ENCODE peak calls at places on chromosomes 11 and 22, in seven cellular contexts. Z is cardiac muscle cell; P is sigmoid colon; W is CD8-positive, alpha-beta memory T cell; L is gastrocnemius medialis; B is left ventricle myocardium inferior; M is lower lobe of right lung. I is an unnamed sample.
A peak's percentile ranks its signal among the peaks of the same experiment; 100 is the strongest.

GRCh38 chr22:24178502-24179440 is 2.5 kb upstream of the SUSD2 start:
- DNase-seq in Z (no peak), P (no peak), W (no peak), L (no peak), B (no peak), M (no peak), I (no peak)

GRCh38 chr11:68160100-68160695 is 39.0 kb upstream of the CHKA start:
- DNase-seq in Z (no peak), P (no peak), W (no peak), L (no peak), B (no peak), M (no peak), I (no peak)

GRCh38 chr11:101436511-101437142 is 147.2 kb downstream of the TRPC6 start:
- DNase-seq in Z (peak; percentile 55), P (no peak), W (no peak), L (no peak), B (no peak), M (no peak), I (no peak)

GRCh38 chr11:130042093-130042591 is 27.6 kb upstream of the APLP2 start:
- DNase-seq in Z (peak; percentile 89), P (no peak), W (no peak), L (no peak), B (no peak), M (no peak), I (no peak)

GRCh38 chr11:112467721-112468120 is 207.1 kb upstream of the PLET1 start:
- DNase-seq in Z (no peak), P (no peak), W (no peak), L (peak; percentile 54), B (no peak), M (no peak), I (no peak)

GRCh38 chr22:49587987-49588386 is 239.7 kb downstream of the BRD1 start:
- DNase-seq in Z (no peak), P (no peak), W (no peak), L (peak; percentile 2), B (no peak), M (no peak), I (no peak)

GRCh38 chr11:70743941-70744351 is 345.6 kb downstream of the CTTN start:
- DNase-seq in Z (no peak), P (no peak), W (no peak), L (no peak), B (no peak), M (peak; percentile 24), I (no peak)

GRCh38 chr22:23219787-23220484 is 39.6 kb downstream of the BCR start:
- DNase-seq in Z (peak; percentile 34), P (no peak), W (no peak), L (no peak), B (no peak), M (peak; percentile 69), I (no peak)

GRCh38 chr11:126348806-126349582 is 6.5 kb upstream of the ST3GAL4 start:
- DNase-seq in Z (peak; percentile 66), P (no peak), W (no peak), L (peak; percentile 37), B (peak; percentile 66), M (no peak), I (no peak)

GRCh38 chr22:34379825-34380224 is 459.5 kb upstream of the LARGE1 start:
- DNase-seq in Z (no peak), P (no peak), W (no peak), L (no peak), B (no peak), M (no peak), I (no peak)

GRCh38 chr11:58675344-58676155 is 53.1 kb downstream of the CNTF start:
- DNase-seq in Z (peak; percentile 71), P (peak; percentile 82), W (peak; percentile 78), L (peak; percentile 57), B (peak; percentile 73), M (peak; percentile 75), I (no peak)

GRCh38 chr11:128931066-128931465 is 11.6 kb downstream of the TP53AIP1 start:
- DNase-seq in Z (no peak), P (no peak), W (no peak), L (no peak), B (no peak), M (no peak), I (no peak)

DNA sequence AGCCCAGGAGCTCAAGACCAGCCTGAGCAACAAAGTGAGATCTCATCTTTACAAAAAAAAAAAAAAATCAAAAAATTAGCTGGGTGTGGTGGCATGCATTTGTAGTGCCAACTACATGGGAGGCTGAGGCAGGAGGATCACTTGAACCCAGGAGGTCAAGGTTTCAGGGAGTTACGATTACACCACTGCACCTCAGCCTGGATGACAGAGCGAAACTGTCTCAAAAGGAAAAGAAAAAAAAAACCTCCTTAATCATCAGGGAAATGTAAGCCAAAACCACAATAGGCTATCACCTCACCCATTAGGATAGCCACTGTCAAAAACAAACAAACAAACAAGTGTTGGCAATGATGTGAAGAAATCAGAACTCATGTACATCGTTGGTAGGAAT is 13.4 kb downstream of the DGCR2 start:
- DNase-seq in Z (no peak), P (no peak), W (no peak), L (no peak), B (no peak), M (no peak), I (no peak)
- H3K4me1 ChIP-seq in Z (no peaks in the 10 kb centered on the region), P (no peaks in the 10 kb centered on the region), W (peaks cover 57% of the 10 kb centered on the region), L (peaks cover 83% of the 10 kb centered on the region), B (peaks cover 72% of the 10 kb centered on the region), M (peaks cover 67% of the 10 kb centered on the region), I (no peaks in the 10 kb centered on the region)

DNA sequence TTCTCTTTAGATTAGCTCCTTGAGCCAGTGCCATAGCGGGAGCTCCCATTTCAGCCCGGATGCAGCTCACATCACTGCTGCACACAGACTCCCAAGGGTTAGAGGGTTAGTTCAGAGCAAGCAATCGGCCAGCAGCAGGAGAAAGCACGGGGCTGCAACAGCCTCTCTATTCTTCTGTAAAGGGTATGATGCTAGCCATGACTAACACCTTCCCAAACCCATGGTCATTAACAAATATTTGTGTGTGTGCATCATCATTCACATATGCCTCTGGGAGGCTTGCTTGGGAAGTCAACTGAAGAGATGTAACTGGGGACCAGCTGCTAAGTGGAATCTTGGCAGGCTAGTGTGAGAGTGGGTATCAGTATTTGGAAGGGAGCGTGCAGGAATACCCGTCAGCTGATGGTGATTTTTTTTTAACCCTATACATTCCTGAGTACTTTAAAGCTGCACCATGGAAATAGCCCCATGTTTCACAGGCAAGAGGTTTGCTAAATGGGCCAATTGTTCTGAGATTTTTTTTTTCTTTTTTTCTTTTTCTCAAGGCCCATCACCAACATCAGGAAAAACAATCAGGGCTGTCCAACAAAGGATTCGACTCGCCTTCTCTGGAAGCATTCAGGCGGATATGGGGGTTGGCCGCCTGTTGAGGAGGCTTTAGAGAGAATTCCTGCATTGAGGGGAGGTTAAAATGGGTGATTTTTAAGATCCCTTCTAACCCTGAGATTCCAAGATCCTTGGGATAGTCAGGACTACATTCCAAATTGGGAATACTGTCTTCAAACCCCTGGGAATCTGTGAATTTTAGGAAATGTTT is 33.2 kb upstream of the CCDC89 start:
- DNase-seq in Z (peak; percentile 92), P (peak; percentile 66), W (no peak), L (peak; percentile 36), B (peak; percentile 30), M (no peak), I (peak; percentile 9)
- H3K27ac ChIP-seq in Z (no peak overlapping the region), P (peak overlapping the region; percentile 34), W (no peak overlapping the region), L (peak overlapping the region; percentile 57), B (peak overlapping the region; percentile 73), M (peak overlapping the region; percentile 66), I (peak overlapping the region; percentile 66)

GRCh38 chr11:2886191-2886894 is 768 bp upstream of the CDKN1C start:
- DNase-seq in Z (peak; percentile 57), P (peak; percentile 85), W (no peak), L (no peak), B (peak; percentile 41), M (peak; percentile 66), I (no peak)
- H3K4me3 ChIP-seq in Z (peak overlapping the region; percentile 13), P (peak overlapping the region; percentile 98), W (no peak overlapping the region), L (peak overlapping the region; percentile 83), B (peak overlapping the region; percentile 92), M (peak overlapping the region; percentile 76), I (peak overlapping the region; percentile 89)

DNA sequence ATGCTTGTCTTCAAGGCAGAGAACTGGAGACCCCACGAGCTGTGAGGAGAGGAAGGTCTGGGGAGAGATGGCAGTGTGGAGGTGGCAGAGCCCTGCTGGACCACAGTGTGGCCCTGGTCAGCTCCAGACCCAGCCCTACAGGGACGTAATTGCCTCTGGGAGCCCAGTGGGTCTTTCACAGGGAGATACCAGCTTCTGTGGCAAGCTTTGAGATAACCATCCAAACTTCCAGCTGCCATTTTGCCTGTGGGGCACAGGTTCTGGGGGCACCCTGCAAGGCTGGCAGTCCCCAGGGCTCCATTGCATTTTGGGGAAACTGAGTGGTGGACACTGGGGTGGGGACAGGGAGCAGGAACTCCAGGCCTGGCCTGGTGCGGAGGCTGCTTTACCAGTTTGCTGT is 10.2 kb upstream of the MPPED1 start:
- DNase-seq in Z (no peak), P (no peak), W (peak; percentile 23), L (no peak), B (no peak), M (peak; percentile 7), I (no peak)
- H3K4me1 ChIP-seq in Z (no peaks in the 10 kb centered on the region), P (no peaks in the 10 kb centered on the region), W (no peaks in the 10 kb centered on the region), L (no peaks in the 10 kb centered on the region), B (peaks cover 7% of the 10 kb centered on the region), M (no peaks in the 10 kb centered on the region), I (no peaks in the 10 kb centered on the region)

GRCh38 chr22:31604137-31604705 is 57.8 kb downstream of the PISD start:
- DNase-seq in Z (no peak), P (peak; percentile 36), W (no peak), L (no peak), B (no peak), M (peak; percentile 7), I (no peak)

GRCh38 chr22:31604746-31605705 is 57.0 kb downstream of the PISD start:
- DNase-seq in Z (no peak), P (peak; percentile 48), W (no peak), L (no peak), B (no peak), M (peak; percentile 28), I (no peak)

GRCh38 chr22:31605851-31606585 is 56.0 kb downstream of the PISD start:
- DNase-seq in Z (no peak), P (peak; percentile 33), W (no peak), L (no peak), B (no peak), M (peak; percentile 2), I (no peak)

GRCh38 chr22:31603081-31603525 is 58.9 kb downstream of the PISD start:
- DNase-seq in Z (peak; percentile 27), P (peak; percentile 61), W (no peak), L (no peak), B (no peak), M (no peak), I (no peak)

GRCh38 chr22:31603574-31603973 is 58.4 kb downstream of the PISD start:
- DNase-seq in Z (no peak), P (peak; percentile 49), W (no peak), L (no peak), B (no peak), M (no peak), I (no peak)
- H3K27ac ChIP-seq in Z (no peak overlapping the region), P (peak overlapping the region; percentile 78), W (peak overlapping the region; percentile 1), L (no peak overlapping the region), B (no peak overlapping the region), M (peak overlapping the region; percentile 58), I (no peak overlapping the region)